ENCODE peak calls at places on chromosome 19, in five cellular contexts. S is heart left ventricle, M is ovary, V is suprapubic skin, Y is GM12892. D is an unnamed sample.

GRCh38 chr19:48988860-48989259 is 4.2 kb downstream of the GYS1 start:
- DNase-seq in S (no peak), M (no peak), V (no peak), Y (no peak), D (no peak)

GRCh38 chr19:58044391-58044790 is 10.6 kb downstream of the ZSCAN1 start:
- DNase-seq in S (no peak), M (no peak), V (no peak), Y (no peak), D (no peak)

GRCh38 chr19:49020931-49021895 is 2.9 kb downstream of the CGB3 start:
- DNase-seq in S (no peak), M (no peak), V (no peak), Y (no peak), D (no peak)

GRCh38 chr19:51688665-51689571 is 4.2 kb upstream of the SPACA6 start:
- DNase-seq in S (peak), M (peak), V (peak), Y (no peak), D (no peak)

GRCh38 chr19:40907968-40908735 is 26.1 kb upstream of the CYP2A7 start:
- DNase-seq in S (no peak), M (peak), V (no peak), Y (peak), D (no peak)

GRCh38 chr19:19477705-19478383 is 37.5 kb downstream of the TSSK6 start:
- DNase-seq in S (no peak), M (no peak), V (no peak), Y (no peak), D (no peak)

GRCh38 chr19:48540110-48540509 is 11.9 kb upstream of the SULT2B1 start:
- DNase-seq in S (no peak), M (no peak), V (no peak), Y (no peak), D (no peak)

GRCh38 chr19:1407662-1408299 is 395 bp downstream of the DAZAP1 start:
- DNase-seq in S (peak), M (peak), V (no peak), Y (peak), D (no peak)

DNA sequence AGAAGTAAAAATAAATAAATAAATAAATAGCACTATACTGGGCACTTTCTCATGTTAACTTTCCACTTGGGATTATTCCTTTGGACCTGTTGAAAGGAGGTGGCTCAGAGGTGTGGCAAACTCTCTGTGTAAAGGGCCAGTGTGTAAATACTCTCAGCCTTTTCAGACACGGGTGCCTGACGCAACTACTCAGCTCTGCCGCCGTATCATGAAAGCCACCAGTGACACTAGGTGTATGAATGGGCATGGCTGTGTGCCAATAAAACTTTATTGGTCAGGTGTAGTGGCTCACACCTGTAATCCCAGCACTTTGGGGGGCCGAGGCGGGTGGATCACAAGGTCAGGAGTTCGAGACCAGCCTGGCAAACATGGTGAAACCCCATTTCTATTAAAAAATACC is 20.1 kb upstream of the SLC39A3 start:
- DNase-seq in S (no peak), M (no peak), V (no peak), Y (no peak), D (no peak)
- TF ChIP-seq POLR2A in S (no peak), M (no peak), V (no peak), Y (no peak), D (no peak)

GRCh38 chr19:15105044-15105443 is 2.2 kb upstream of the SYDE1 start:
- DNase-seq in S (no peak), M (no peak), V (no peak), Y (no peak), D (no peak)

GRCh38 chr19:15108145-15108844 is 1.1 kb downstream of the SYDE1 start:
- DNase-seq in S (no peak), M (no peak), V (no peak), Y (peak), D (no peak)

GRCh38 chr19:15109768-15110417 is 2.7 kb downstream of the SYDE1 start:
- DNase-seq in S (no peak), M (no peak), V (no peak), Y (no peak), D (no peak)

GRCh38 chr19:15108845-15109767 is 1.9 kb downstream of the SYDE1 start:
- DNase-seq in S (no peak), M (no peak), V (no peak), Y (no peak), D (no peak)

DNA sequence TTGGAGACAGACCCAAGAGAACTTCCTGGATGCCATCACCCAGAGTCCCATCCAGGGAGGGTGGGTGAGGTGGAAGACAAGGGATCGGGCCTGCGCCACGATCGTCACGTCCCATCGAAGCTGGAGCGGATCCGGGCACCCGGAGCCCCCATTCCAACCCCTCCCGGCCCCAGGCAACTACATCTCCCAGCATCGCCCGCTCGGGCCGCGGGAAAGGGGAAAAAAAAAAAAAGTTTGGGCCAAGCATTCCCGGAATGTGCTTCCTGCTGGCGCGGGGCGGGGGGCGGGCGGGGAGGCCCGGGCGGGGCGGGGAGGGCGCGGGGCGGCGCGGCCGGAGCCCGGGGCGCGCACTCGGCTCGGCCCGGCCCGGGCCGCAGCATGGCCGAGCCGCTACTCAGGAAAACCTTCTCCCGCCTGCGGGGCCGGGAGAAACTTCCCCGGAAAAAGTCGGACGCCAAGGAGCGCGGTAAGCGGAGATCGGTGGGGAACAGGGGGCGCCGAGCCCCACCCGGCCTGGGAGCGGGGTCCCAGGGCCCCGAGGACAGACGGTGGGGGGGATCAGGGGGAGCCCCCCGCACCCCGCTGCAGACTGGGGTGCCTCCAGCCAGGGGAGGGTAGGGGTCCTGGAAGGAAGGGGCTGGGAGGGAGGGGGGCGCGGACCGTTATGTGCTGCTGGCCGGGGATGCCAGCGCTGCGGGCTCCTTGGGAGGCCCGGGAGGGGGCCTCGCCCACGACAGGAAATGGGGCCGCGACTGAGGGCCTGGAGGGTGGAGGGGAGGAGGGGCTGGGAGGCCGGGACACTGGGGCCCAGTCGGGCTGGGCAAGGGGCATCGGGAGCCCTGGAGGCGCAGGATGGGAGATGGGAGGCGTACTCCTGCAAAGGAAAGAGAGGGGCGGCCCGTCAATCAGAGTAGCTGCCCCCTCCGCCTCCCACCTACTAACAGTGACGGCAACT is at the start of gene SYDE1:
- DNase-seq in S (peak), M (peak), V (no peak), Y (no peak), D (no peak)
- TF ChIP-seq POLR2A in S (peak), M (peak), V (no peak), Y (no peak), D (no peak)

DNA sequence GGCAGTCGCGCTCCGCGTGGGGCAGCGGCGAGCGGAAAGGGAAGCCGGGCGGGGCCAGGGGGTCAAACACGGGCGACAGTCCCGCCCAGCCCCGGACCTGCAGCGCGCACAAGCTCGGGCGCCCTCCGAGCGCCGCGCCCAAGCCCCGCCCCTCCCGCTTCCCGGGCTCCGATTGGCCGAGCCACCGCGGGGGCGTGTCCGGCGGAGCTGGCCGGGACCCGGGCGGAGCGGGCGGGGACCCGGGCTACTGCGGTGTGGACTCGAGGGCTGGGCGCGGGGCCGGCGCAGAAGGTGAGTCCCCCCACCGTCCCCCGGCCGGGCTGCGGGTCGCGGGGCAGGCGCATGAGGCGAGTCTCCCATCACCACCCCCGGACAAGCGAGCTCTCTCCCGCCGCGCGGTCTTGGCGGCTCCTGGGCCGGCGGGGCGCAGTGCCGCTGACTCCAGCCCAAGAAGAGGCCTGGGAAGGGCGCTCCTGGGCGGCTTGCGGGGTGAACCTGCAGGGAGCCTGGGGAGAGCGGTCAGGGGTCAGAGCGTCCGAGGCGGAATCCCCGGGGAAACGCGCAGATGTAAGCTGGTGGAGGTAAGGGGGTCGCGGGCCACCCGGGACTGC is at the start of gene PLEKHF1:
- DNase-seq in S (peak), M (peak), V (peak), Y (peak), D (peak)
- TF ChIP-seq POLR2A in S (peak), M (peak), V (peak), Y (peak), D (no peak)

GRCh38 chr19:55503447-55504251 is 15.4 kb downstream of the SSC5D start:
- DNase-seq in S (peak), M (peak), V (peak), Y (peak), D (peak)
- TF ChIP-seq POLR2A in S (no peak), M (peak), V (no peak), Y (no peak), D (no peak)

DNA sequence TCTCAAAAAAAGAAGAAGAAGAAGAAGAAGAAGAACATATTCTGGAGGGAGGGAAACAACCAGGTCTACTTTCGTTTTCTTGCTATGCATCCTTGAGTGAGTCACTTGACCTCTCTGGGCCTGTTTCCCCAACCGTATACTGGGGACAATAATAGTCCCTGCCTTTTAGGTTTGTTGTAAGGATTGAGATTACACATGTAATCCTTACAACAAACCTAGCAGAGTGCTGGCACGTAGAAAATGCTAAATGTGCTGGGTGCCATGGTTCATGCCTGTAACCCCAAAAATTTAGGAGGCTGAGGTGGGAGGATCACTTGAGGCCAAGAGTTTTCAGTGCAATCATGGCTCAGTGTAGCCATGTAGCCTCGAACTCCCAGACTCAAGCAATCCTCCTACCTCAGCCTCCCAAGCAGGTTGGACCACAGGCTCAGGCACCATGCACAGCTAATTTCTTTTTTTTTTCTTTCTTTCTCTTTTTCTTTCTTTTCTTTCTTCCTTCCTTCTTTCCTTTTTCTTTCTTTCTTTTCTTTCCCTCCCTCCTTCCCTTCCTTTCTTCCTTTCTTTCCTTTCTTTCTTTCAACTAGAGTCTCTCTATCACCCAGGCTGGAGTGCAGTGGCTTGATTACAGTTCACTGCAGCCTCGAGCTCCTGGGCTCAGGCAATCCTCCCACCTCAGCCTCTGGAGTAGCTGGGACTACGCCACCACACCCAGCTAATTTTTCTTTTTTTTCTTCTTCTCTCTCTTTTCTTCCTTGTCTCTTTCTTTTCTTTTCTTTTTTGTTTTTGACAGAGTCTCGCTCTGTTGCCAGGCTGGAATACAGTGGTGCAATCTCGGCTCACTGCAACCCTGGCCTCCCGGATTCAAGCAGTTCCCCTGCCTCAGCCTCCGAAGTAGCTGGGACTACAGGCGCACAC is 7.0 kb downstream of the IER2 start:
- DNase-seq in S (no peak), M (no peak), V (no peak), Y (no peak), D (no peak)
- TF ChIP-seq POLR2A in S (no peak), M (no peak), V (no peak), Y (no peak), D (no peak)